ENCODE peak calls at places on chromosomes 7 and 10, in six cellular contexts. F is dorsolateral prefrontal cortex, J is neural progenitor cell, D is stomach, V is kidney epithelial cell, K is uterus. T is an unnamed sample.

GRCh38 chr7:137801003-137801402 is 45.8 kb downstream of the DGKI start:
- DNase-seq in F (no peak), J (no peak), D (no peak), V (peak), K (no peak), T (no peak)

GRCh38 chr10:25226775-25227682 is 52.2 kb downstream of the GPR158 start:
- DNase-seq in F (no peak), J (peak), D (peak), V (peak), K (no peak), T (peak)

GRCh38 chr7:137937202-137937560 is 64.7 kb downstream of the CREB3L2 start:
- DNase-seq in F (no peak), J (no peak), D (no peak), V (no peak), K (no peak), T (peak)

GRCh38 chr7:128217030-128217805 is 23.9 kb upstream of the LEP start:
- DNase-seq in F (no peak), J (no peak), D (no peak), V (no peak), K (no peak), T (no peak)

GRCh38 chr7:139582130-139582650 is 58.7 kb downstream of the CLEC2L start:
- DNase-seq in F (no peak), J (no peak), D (peak), V (no peak), K (peak), T (no peak)

GRCh38 chr10:103040424-103040823 is 122.3 kb downstream of the CNNM2 start:
- DNase-seq in F (no peak), J (no peak), D (no peak), V (no peak), K (no peak), T (no peak)

GRCh38 chr7:105866124-105866801 is 10.1 kb downstream of the ATXN7L1 start:
- DNase-seq in F (no peak), J (no peak), D (no peak), V (no peak), K (no peak), T (no peak)

GRCh38 chr7:19352271-19352670 is 207.1 kb upstream of the FERD3L start:
- DNase-seq in F (no peak), J (no peak), D (no peak), V (no peak), K (no peak), T (no peak)

GRCh38 chr7:105024734-105025133 is 10.7 kb downstream of the KMT2E start:
- DNase-seq in F (no peak), J (no peak), D (no peak), V (no peak), K (no peak), T (no peak)

GRCh38 chr10:127133225-127133624 is 63.2 kb downstream of the INSYN2A start:
- DNase-seq in F (no peak), J (no peak), D (no peak), V (no peak), K (no peak), T (no peak)

GRCh38 chr10:31536297-31536696 is 217.3 kb downstream of the ZEB1 start:
- DNase-seq in F (no peak), J (no peak), D (no peak), V (no peak), K (no peak), T (no peak)

GRCh38 chr7:101240226-101241014 is 2.8 kb upstream of the CLDN15 start:
- DNase-seq in F (no peak), J (no peak), D (no peak), V (no peak), K (no peak), T (no peak)
- H3K4me3 ChIP-seq in F (no peak), J (no peak), D (no peak), V (no peak), K (no peak), T (no peak)

GRCh38 chr10:105466521-105466920 is 825.4 kb downstream of the SORCS3 start:
- DNase-seq in F (no peak), J (no peak), D (no peak), V (no peak), K (no peak), T (no peak)

GRCh38 chr10:105464961-105465360 is 823.9 kb downstream of the SORCS3 start:
- DNase-seq in F (no peak), J (no peak), D (no peak), V (no peak), K (no peak), T (no peak)

GRCh38 chr10:105473170-105473569 is 832.1 kb downstream of the SORCS3 start:
- DNase-seq in F (no peak), J (no peak), D (no peak), V (no peak), K (no peak), T (no peak)

GRCh38 chr10:105468769-105469168 is 827.7 kb downstream of the SORCS3 start:
- DNase-seq in F (no peak), J (no peak), D (no peak), V (no peak), K (no peak), T (no peak)
- H3K4me3 ChIP-seq in F (no peak), J (no peak), D (no peak), V (no peak), K (no peak), T (no peak)

GRCh38 chr10:23516530-23516929 is 77.7 kb downstream of the OTUD1 start:
- DNase-seq in F (no peak), J (peak), D (no peak), V (no peak), K (no peak), T (no peak)

GRCh38 chr10:23517155-23517554 is 78.3 kb downstream of the OTUD1 start:
- DNase-seq in F (no peak), J (no peak), D (no peak), V (no peak), K (no peak), T (no peak)

GRCh38 chr10:23514321-23514720 is 75.4 kb downstream of the OTUD1 start:
- DNase-seq in F (no peak), J (no peak), D (no peak), V (no peak), K (no peak), T (no peak)

GRCh38 chr10:23512355-23513058 is 73.6 kb downstream of the OTUD1 start:
- DNase-seq in F (no peak), J (no peak), D (no peak), V (peak), K (no peak), T (no peak)
- H3K4me3 ChIP-seq in F (no peak), J (no peak), D (no peak), V (no peak), K (no peak), T (no peak)

GRCh38 chr7:31904006-31904405 is 166.2 kb downstream of the PDE1C start:
- DNase-seq in F (no peak), J (no peak), D (no peak), V (no peak), K (no peak), T (no peak)
- H3K4me3 ChIP-seq in F (no peak), J (no peak), D (no peak), V (no peak), K (no peak), T (no peak)

DNA sequence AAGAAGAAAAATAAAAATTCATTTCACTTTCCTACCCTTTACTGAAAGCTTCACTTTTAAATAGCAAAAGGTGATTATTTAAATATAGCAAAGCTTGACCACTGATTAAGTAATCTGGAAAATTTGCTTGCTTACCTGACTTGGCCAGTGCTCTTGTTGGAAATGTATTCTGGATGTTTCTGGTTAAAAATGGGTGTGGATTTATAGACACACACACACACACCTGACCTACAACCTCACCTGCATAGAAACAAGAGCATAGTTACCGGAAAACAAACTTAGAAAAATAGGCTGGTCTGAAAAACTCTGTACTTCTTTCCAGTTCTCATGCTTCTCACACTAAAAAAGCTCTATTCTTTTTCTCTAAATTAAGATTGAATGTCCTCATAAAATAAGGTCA is at the start of gene AGR3:
- DNase-seq in F (no peak), J (no peak), D (peak), V (no peak), K (no peak), T (peak)
- H3K4me3 ChIP-seq in F (no peak), J (no peak), D (peak), V (no peak), K (no peak), T (no peak)

GRCh38 chr7:98210513-98211220 is 572 bp upstream of the BHLHA15 start:
- DNase-seq in F (no peak), J (peak), D (no peak), V (no peak), K (peak), T (peak)
- H3K4me3 ChIP-seq in F (peak), J (peak), D (peak), V (peak), K (no peak), T (peak)

DNA sequence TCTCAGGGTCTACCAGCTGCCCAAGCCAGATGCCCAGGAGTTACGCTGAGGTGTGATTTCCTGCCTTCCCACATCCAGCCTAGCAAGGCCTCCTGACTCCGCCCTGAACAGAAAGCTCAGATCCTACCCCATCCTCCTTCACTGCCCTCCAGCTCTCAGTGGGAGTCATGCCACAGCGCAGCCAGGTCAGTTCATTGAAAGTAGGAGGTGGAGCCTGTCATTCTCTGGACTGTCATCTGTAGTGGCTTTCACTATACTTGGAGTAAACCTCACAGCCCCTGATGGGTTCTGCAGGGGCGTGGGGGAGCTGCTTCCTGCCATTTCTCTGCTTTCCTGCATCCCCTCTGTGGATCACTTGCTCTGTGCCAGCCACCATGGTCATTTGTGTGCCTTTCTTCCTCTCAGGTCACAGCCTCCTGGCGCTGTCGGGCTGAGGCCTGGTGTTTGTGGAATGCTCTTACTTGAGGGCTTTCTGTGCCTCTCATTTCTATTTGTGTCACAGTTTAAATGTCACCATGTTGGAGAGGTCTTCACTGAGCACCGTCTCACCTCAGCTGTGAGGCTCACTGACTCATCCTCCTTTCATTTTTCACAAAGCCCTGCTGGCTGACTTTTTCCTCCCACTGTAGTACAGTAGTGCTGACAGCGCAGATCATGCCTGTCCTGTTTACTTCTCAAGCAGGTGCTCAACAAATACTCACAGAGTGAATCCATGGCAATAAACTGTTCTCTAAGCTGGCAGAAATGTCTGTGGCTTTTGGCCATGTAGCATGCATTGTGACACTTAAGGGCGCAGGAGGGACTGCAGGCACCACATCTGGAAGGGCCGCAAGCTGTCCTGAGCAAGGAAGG is 61.0 kb upstream of the TMEM248 start:
- DNase-seq in F (no peak), J (peak), D (no peak), V (no peak), K (no peak), T (no peak)
- H3K4me3 ChIP-seq in F (no peak), J (no peak), D (no peak), V (no peak), K (no peak), T (no peak)

GRCh38 chr7:114929570-114929969 is 7.7 kb downstream of the MDFIC start:
- DNase-seq in F (no peak), J (peak), D (no peak), V (no peak), K (no peak), T (no peak)
- H3K4me3 ChIP-seq in F (no peak), J (no peak), D (no peak), V (no peak), K (no peak), T (no peak)

GRCh38 chr10:109966961-109967738 is 40.6 kb upstream of the ADD3 start:
- DNase-seq in F (no peak), J (no peak), D (no peak), V (no peak), K (no peak), T (no peak)
- H3K4me3 ChIP-seq in F (no peak), J (no peak), D (no peak), V (no peak), K (no peak), T (no peak)